ENCODE peak calls at places on chromosomes 13 and 19, in ten cellular contexts. U is mammary epithelial cell; J is endothelial cell of umbilical vein; T is tibial nerve; Q is cardiac muscle cell; X is body of pancreas; D is tibial artery; M is OCI-LY7; K is DND-41; C is CD4-positive, CD25-positive, alpha-beta regulatory T cell. L is an unnamed sample.

GRCh38 chr13:31797154-31797775 is 57.9 kb downstream of the RXFP2 start:
- DNase-seq in U (peak; percentile 22), J (peak; percentile 52), T (peak; percentile 16), Q (peak; percentile 26), X (no peak), D (no peak), M (no peak), K (no peak), C (no peak), L (no peak)

GRCh38 chr13:113307491-113307890 is 10.5 kb downstream of the LAMP1 start:
- DNase-seq in U (no peak), J (no peak), T (no peak), Q (no peak), X (no peak), D (no peak), M (no peak), K (no peak), C (no peak), L (no peak)

GRCh38 chr13:35978607-35979316 is 152.4 kb downstream of the DCLK1 start:
- DNase-seq in U (peak; percentile 49), J (peak; percentile 78), T (peak; percentile 94), Q (peak; percentile 55), X (peak; percentile 23), D (peak; percentile 49), M (peak; percentile 20), K (peak; percentile 27), C (peak; percentile 46), L (no peak)

GRCh38 chr13:108911807-108912206 is 282.4 kb downstream of the MYO16 start:
- DNase-seq in U (peak; percentile 71), J (no peak), T (no peak), Q (no peak), X (no peak), D (no peak), M (no peak), K (no peak), C (no peak), L (no peak)

GRCh38 chr19:53332484-53332883 is 1.1 kb upstream of the ZNF845 start:
- DNase-seq in U (no peak), J (no peak), T (no peak), Q (no peak), X (no peak), D (no peak), M (no peak), K (no peak), C (no peak), L (no peak)

GRCh38 chr19:52343548-52343947 is 7.5 kb downstream of the ZNF610 start:
- DNase-seq in U (no peak), J (peak; percentile 39), T (peak; percentile 21), Q (peak; percentile 98), X (peak; percentile 48), D (peak; percentile 25), M (peak; percentile 79), K (peak; percentile 64), C (peak; percentile 58), L (peak; percentile 52)

GRCh38 chr13:106736941-106737340 is 169.0 kb upstream of the ARGLU1 start:
- DNase-seq in U (no peak), J (no peak), T (no peak), Q (no peak), X (no peak), D (no peak), M (no peak), K (no peak), C (no peak), L (no peak)

GRCh38 chr19:8320564-8321066 is 560 bp downstream of the NDUFA7 start:
- DNase-seq in U (no peak), J (no peak), T (no peak), Q (peak; percentile 15), X (no peak), D (no peak), M (peak; percentile 31), K (peak; percentile 31), C (peak; percentile 58), L (no peak)

GRCh38 chr19:42255766-42256750 is 1.1 kb upstream of the ERF start:
- DNase-seq in U (no peak), J (peak; percentile 63), T (no peak), Q (peak; percentile 61), X (peak; percentile 38), D (peak; percentile 58), M (no peak), K (no peak), C (no peak), L (no peak)

GRCh38 chr13:102091231-102091630 is 310.6 kb downstream of the FGF14 start:
- DNase-seq in U (peak; percentile 49), J (no peak), T (no peak), Q (peak; percentile 1), X (no peak), D (no peak), M (no peak), K (no peak), C (no peak), L (no peak)

GRCh38 chr13:21879263-21879914 is 208.5 kb downstream of the FGF9 start:
- DNase-seq in U (no peak), J (no peak), T (no peak), Q (no peak), X (no peak), D (no peak), M (no peak), K (no peak), C (peak; percentile 1), L (no peak)

GRCh38 chr19:35673121-35673804 is 6.9 kb downstream of the UPK1A start:
- DNase-seq in U (peak; percentile 84), J (peak; percentile 15), T (no peak), Q (peak; percentile 38), X (peak; percentile 31), D (no peak), M (no peak), K (no peak), C (peak; percentile 50), L (no peak)

GRCh38 chr19:41998246-41999020 is 4.4 kb upstream of the ATP1A3 start:
- DNase-seq in U (no peak), J (no peak), T (no peak), Q (peak; percentile 83), X (peak; percentile 29), D (no peak), M (peak; percentile 74), K (no peak), C (peak; percentile 43), L (no peak)

GRCh38 chr13:41859555-41859954 is 101.4 kb downstream of the VWA8 start:
- DNase-seq in U (no peak), J (no peak), T (no peak), Q (no peak), X (no peak), D (no peak), M (no peak), K (no peak), C (no peak), L (no peak)

GRCh38 chr13:112767506-112768471 is 78.0 kb downstream of the ATP11A start:
- DNase-seq in U (no peak), J (no peak), T (no peak), Q (no peak), X (no peak), D (peak; percentile 73), M (no peak), K (no peak), C (no peak), L (no peak)

DNA sequence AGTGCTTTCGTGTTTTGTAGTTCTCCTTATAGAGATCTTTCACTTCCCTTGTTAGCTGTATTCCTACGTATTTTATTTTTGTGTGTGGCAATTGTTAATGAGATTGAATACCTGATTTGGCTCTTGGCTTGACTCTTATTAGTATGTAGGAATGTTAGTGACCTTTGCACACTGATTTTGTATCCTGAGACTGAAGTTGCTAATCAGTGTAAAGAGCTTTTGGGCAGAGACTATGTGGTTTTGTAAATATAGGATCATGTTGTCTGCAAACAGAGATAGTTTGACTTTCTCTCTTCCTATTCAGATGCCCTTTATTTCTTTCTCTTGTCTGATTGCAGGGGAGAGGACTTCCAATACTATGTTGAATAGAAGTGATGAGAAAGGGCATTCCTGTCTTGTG is 160.3 kb upstream of the PCDH20 start:
- DNase-seq in U (no peak), J (no peak), T (no peak), Q (no peak), X (no peak), D (no peak), M (no peak), K (no peak), C (no peak), L (no peak)
- H3K4me1 ChIP-seq in U (no peaks in the 10 kb centered on the region), J (no peaks in the 10 kb centered on the region), T (no peaks in the 10 kb centered on the region), Q (no peaks in the 10 kb centered on the region), X (no peaks in the 10 kb centered on the region), D (no peaks in the 10 kb centered on the region), M (no peaks in the 10 kb centered on the region), K (no peaks in the 10 kb centered on the region), C (no peaks in the 10 kb centered on the region), L (no peaks in the 10 kb centered on the region)

GRCh38 chr19:18110833-18111232 is 13.3 kb downstream of the MAST3 start:
- DNase-seq in U (no peak), J (no peak), T (no peak), Q (no peak), X (peak; percentile 96), D (no peak), M (no peak), K (no peak), C (no peak), L (no peak)
- H3K27ac ChIP-seq in U (no peak overlapping the region), J (no peak overlapping the region), T (no peak overlapping the region), Q (no peak overlapping the region), X (peak overlapping the region; percentile 97), D (peak overlapping the region; percentile 79), M (no peak overlapping the region), K (no peak overlapping the region), C (no peak overlapping the region), L (no peak overlapping the region)

GRCh38 chr13:24267801-24268200 is 41.6 kb upstream of the C1QTNF9 start:
- DNase-seq in U (no peak), J (no peak), T (no peak), Q (no peak), X (no peak), D (no peak), M (no peak), K (no peak), C (no peak), L (no peak)

GRCh38 chr13:24269803-24270202 is 39.6 kb upstream of the C1QTNF9 start:
- DNase-seq in U (peak; percentile 5), J (no peak), T (no peak), Q (no peak), X (no peak), D (no peak), M (no peak), K (no peak), C (peak; percentile 24), L (no peak)

GRCh38 chr13:24264976-24265375 is 44.4 kb upstream of the C1QTNF9 start:
- DNase-seq in U (peak; percentile 2), J (no peak), T (no peak), Q (no peak), X (no peak), D (no peak), M (no peak), K (peak; percentile 75), C (peak; percentile 95), L (no peak)

GRCh38 chr13:24265453-24265852 is 43.9 kb upstream of the C1QTNF9 start:
- DNase-seq in U (no peak), J (no peak), T (no peak), Q (no peak), X (no peak), D (no peak), M (no peak), K (no peak), C (no peak), L (no peak)

GRCh38 chr13:24267283-24267682 is 42.1 kb upstream of the C1QTNF9 start:
- DNase-seq in U (no peak), J (no peak), T (no peak), Q (no peak), X (no peak), D (no peak), M (no peak), K (peak; percentile 29), C (peak; percentile 89), L (no peak)
- H3K4me3 ChIP-seq in U (no peak overlapping the region), J (no peak overlapping the region), T (peak overlapping the region; percentile 11), Q (no peak overlapping the region), X (no peak overlapping the region), D (no peak overlapping the region), M (no peak overlapping the region), K (peak overlapping the region; percentile 44), C (peak overlapping the region; percentile 85), L (no peak overlapping the region)

GRCh38 chr13:49632156-49632555 is 3.8 kb downstream of the ARL11 start:
- DNase-seq in U (no peak), J (no peak), T (no peak), Q (no peak), X (no peak), D (no peak), M (no peak), K (no peak), C (no peak), L (no peak)
- H3K4me1 ChIP-seq in U (peaks cover 3% of the 10 kb centered on the region), J (peaks cover 37% of the 10 kb centered on the region), T (no peaks in the 10 kb centered on the region), Q (peaks cover 12% of the 10 kb centered on the region), X (no peaks in the 10 kb centered on the region), D (no peaks in the 10 kb centered on the region), M (peaks cover 33% of the 10 kb centered on the region), K (peaks cover 9% of the 10 kb centered on the region), C (peaks cover 13% of the 10 kb centered on the region), L (no peaks in the 10 kb centered on the region)

L was measured in breast epithelium.